ENCODE peak calls at places on chromosomes 11 and 22, in seven cellular contexts. W is tibial nerve, E is uterus, P is cardiac muscle cell, H is heart right ventricle, L is MM.1S, D is left ventricle myocardium inferior. I is an unnamed sample.

GRCh38 chr11:91293119-91293518 is 931.5 kb upstream of the FAT3 start:
- DNase-seq in P (no peak), D (no peak), H (no peak), L (no peak), W (no peak), E (no peak), I (no peak)

GRCh38 chr22:27809226-27809625 is 7.7 kb upstream of the MN1 start:
- DNase-seq in H (no peak), D (no peak), P (no peak), W (no peak), L (no peak), E (no peak), I (no peak)

GRCh38 chr11:119493712-119494111 is 70.7 kb upstream of the THY1 start:
- DNase-seq in E (no peak), H (no peak), P (peak; percentile 39), L (peak; percentile 44), W (no peak), D (no peak), I (no peak)

GRCh38 chr11:109123811-109124787 is 297.9 kb upstream of the C11orf87 start:
- DNase-seq in L (no peak), W (no peak), P (peak; percentile 65), E (no peak), D (peak; percentile 55), H (peak; percentile 42), I (no peak)

GRCh38 chr22:44261861-44262595 is 50.7 kb downstream of the SHISAL1 start:
- DNase-seq in L (no peak), D (peak; percentile 41), W (no peak), H (peak; percentile 33), P (peak; percentile 43), E (peak; percentile 10), I (peak; percentile 7)

GRCh38 chr22:50420581-50420980 is 54.3 kb downstream of the SBF1 start:
- DNase-seq in H (no peak), W (no peak), L (no peak), E (no peak), D (no peak), P (no peak), I (no peak)

GRCh38 chr22:24947881-24948280 is 1.4 kb upstream of the LHFPL7 start:
- DNase-seq in H (no peak), D (no peak), W (no peak), L (no peak), E (no peak), P (no peak), I (no peak)

GRCh38 chr11:645536-645935 is 8.5 kb downstream of the DRD4 start:
- DNase-seq in W (no peak), E (no peak), P (no peak), D (no peak), H (no peak), L (peak; percentile 95), I (no peak)

GRCh38 chr11:11845066-11845465 is 3.3 kb downstream of the USP47 start:
- DNase-seq in P (no peak), E (no peak), D (no peak), H (no peak), L (no peak), W (no peak), I (no peak)

GRCh38 chr22:25352294-25352680 is 132.8 kb downstream of the CRYBB2 start:
- DNase-seq in L (no peak), D (no peak), E (no peak), H (no peak), P (no peak), W (no peak), I (no peak)

GRCh38 chr11:15565846-15566245 is 451.1 kb downstream of the INSC start:
- DNase-seq in E (no peak), D (no peak), P (no peak), H (peak; percentile 25), W (no peak), L (no peak), I (no peak)

GRCh38 chr11:1876361-1877063 is 15.2 kb downstream of the PRR33 start:
- DNase-seq in W (peak; percentile 25), L (no peak), H (peak; percentile 79), D (peak; percentile 85), P (peak; percentile 81), E (peak; percentile 90), I (peak; percentile 80)

GRCh38 chr22:31135706-31136105 is 4.6 kb downstream of the PLA2G3 start:
- DNase-seq in E (no peak), D (no peak), L (no peak), P (no peak), W (no peak), H (no peak), I (no peak)

GRCh38 chr11:19604679-19605375 is 107.8 kb upstream of the NAV2 start:
- DNase-seq in H (no peak), D (no peak), W (no peak), P (no peak), L (no peak), E (no peak), I (no peak)

GRCh38 chr11:79413258-79413657 is 27.6 kb downstream of the TENM4 start:
- DNase-seq in L (no peak), D (peak; percentile 89), P (peak; percentile 93), E (peak; percentile 90), W (peak; percentile 80), H (peak; percentile 82), I (peak; percentile 86)

GRCh38 chr11:97703815-97704214 is 1314.0 kb downstream of the JRKL start:
- DNase-seq in W (no peak), E (no peak), H (no peak), D (no peak), L (no peak), P (peak; percentile 7), I (no peak)

GRCh38 chr11:47296045-47296444 is 26.1 kb downstream of the MADD start:
- DNase-seq in H (no peak), L (no peak), E (no peak), P (no peak), D (no peak), W (no peak), I (no peak)

GRCh38 chr11:64319421-64319761 is 1.5 kb downstream of the PRDX5 start:
- DNase-seq in D (no peak), H (no peak), L (no peak), W (no peak), P (no peak), E (no peak), I (no peak)

GRCh38 chr22:46233231-46233630 is 16.9 kb downstream of the CDPF1 start:
- DNase-seq in E (no peak), H (peak; percentile 42), P (no peak), L (no peak), W (no peak), D (peak; percentile 50), I (peak; percentile 85)

GRCh38 chr22:42336527-42337227 is 66.2 kb upstream of the TCF20 start:
- DNase-seq in H (no peak), D (no peak), L (no peak), W (no peak), E (no peak), P (no peak), I (no peak)

GRCh38 chr11:62823677-62824076 is 8.2 kb downstream of the STX5 start:
- DNase-seq in E (no peak), P (no peak), L (no peak), H (no peak), W (no peak), D (no peak), I (no peak)

GRCh38 chr22:11628651-11629511 is 3899.1 kb upstream of the OR11H1 start:
- DNase-seq in L (no peak), P (no peak), E (no peak), D (no peak), H (no peak), W (no peak), I (no peak)

GRCh38 chr11:78742430-78742829 is 167.8 kb upstream of the NARS2 start:
- DNase-seq in L (no peak), E (no peak), W (no peak), P (no peak), H (peak; percentile 67), D (peak; percentile 69), I (peak; percentile 71)

GRCh38 chr11:65254724-65255123 is 7.0 kb upstream of the POLA2 start:
- DNase-seq in W (no peak), E (no peak), L (no peak), D (no peak), H (no peak), P (no peak), I (no peak)

GRCh38 chr22:44024288-44024908 is at the start of gene PARVB:
- DNase-seq in P (peak; percentile 28), E (peak; percentile 26), L (peak; percentile 32), D (peak; percentile 55), W (no peak), H (peak; percentile 59), I (no peak)

DNA sequence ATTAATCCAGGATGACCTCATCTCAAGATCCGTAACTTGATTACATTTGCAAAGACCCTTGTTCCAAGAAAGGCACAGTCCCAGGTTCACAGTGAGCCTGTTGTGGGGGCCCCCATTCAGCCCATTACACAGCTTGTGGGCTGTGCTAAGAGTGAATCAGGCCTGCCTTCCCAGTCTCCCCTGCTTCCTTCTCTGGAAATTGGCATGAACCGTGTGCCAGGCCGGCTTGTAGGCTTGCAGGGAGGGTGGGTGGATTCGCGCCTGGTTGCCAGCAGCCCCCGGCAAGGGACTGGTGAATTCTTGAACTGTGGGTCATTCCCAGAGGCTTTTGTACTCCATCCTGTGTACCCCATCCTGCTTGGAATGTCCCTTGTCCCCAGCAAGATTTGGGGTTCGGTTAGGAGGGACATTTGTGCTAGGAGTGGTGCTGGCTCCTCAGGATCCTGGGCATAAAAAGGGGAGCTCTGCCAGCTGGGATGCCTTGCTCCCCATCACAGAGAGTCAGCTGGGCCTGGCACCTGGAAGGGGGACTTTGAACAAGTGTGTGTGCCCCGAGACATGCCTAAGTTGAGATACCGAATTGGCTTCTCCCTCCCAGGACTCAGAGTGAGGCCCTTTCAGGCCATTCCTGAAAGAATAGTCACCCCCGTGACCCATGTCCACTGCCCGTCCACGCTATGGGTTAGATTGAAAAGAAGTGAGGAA is 818.2 kb downstream of the BRD1 start:
- DNase-seq in L (no peak), H (no peak), W (no peak), E (no peak), D (no peak), P (no peak), I (no peak)
- H3K9me3 ChIP-seq in L (no peaks in the 10 kb centered on the region), H (no peaks in the 10 kb centered on the region), W (no peaks in the 10 kb centered on the region), E (no peaks in the 10 kb centered on the region), D (no peaks in the 10 kb centered on the region), P (no peaks in the 10 kb centered on the region), I (no peaks in the 10 kb centered on the region)

DNA sequence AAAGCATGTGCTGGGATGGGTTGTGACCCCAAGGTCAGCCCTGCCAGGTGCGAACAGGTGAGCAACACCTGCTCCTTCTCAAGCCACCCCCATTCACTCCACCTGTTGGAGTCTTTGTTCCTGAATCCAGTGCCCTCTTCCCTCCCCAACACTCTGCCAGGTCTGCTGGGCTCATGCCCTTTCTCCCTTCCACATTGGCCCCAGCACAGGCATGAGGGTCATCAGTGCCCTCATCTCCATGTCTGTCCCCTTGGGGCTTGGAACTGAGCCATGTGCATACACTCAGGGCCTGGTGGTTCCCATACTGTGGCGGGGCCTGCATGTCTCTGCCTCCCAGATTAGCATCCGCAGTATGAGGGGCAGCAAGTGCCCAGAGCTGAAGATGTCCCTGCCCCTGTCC is 19.1 kb downstream of the RFPL2 start:
- DNase-seq in L (no peak), E (no peak), D (no peak), P (no peak), H (no peak), W (no peak), I (peak; percentile 42)
- TF ChIP-seq CTCF in L (no peak), E (no peak), D (no peak), P (no peak), H (no peak), W (no peak), I (no peak)

GRCh38 chr22:23219787-23220484 is 39.6 kb downstream of the BCR start:
- DNase-seq in L (no peak), W (no peak), D (no peak), P (peak; percentile 34), H (no peak), E (no peak), I (no peak)
- H3K4me1 ChIP-seq in L (peaks cover 39% of the 10 kb centered on the region), W (peaks cover 70% of the 10 kb centered on the region), D (peaks cover 100% of the 10 kb centered on the region), P (peaks cover 38% of the 10 kb centered on the region), H (peaks cover 100% of the 10 kb centered on the region), E (no peaks in the 10 kb centered on the region), I (peaks cover 77% of the 10 kb centered on the region)

GRCh38 chr11:55673860-55674259 is 11.9 kb downstream of the OR4C6 start:
- DNase-seq in W (no peak), E (no peak), D (no peak), L (peak; percentile 31), H (no peak), P (no peak), I (no peak)
- H3K9me3 ChIP-seq in W (no peaks in the 10 kb centered on the region), E (no peaks in the 10 kb centered on the region), D (no peaks in the 10 kb centered on the region), L (no peaks in the 10 kb centered on the region), H (no peaks in the 10 kb centered on the region), P (no peaks in the 10 kb centered on the region), I (no peaks in the 10 kb centered on the region)

I was measured in tibial artery.